ENCODE peak calls at places on chromosomes 5 and 9, in ten cellular contexts. N, S, G, M, R, D, U, P, I and W are unnamed samples.

GRCh38 chr9:34891386-34891785 is 66.7 kb upstream of the PHF24 start:
- DNase-seq in D (no peak), I (no peak), P (no peak), U (no peak), S (no peak), M (no peak), N (no peak), G (no peak), R (no peak), W (no peak)

GRCh38 chr5:139137703-139138102 is 60.5 kb downstream of the SIL1 start:
- DNase-seq in N (no peak), G (peak; percentile 64), M (peak; percentile 49), I (no peak), R (no peak), D (no peak), U (peak; percentile 12), P (peak; percentile 23), S (peak; percentile 39), W (no peak)

GRCh38 chr5:60801406-60802090 is 42.5 kb downstream of the ELOVL7 start:
- DNase-seq in M (no peak), S (no peak), P (no peak), G (no peak), N (no peak), U (no peak), I (no peak), D (no peak), R (no peak), W (peak; percentile 18)

GRCh38 chr5:32542216-32543059 is 42.9 kb upstream of the SUB1 start:
- DNase-seq in M (peak; percentile 67), D (no peak), P (no peak), N (no peak), I (no peak), G (no peak), S (no peak), R (no peak), U (no peak), W (no peak)

GRCh38 chr5:145922059-145922458 is 14.3 kb upstream of the SH3RF2 start:
- DNase-seq in D (no peak), P (no peak), N (no peak), S (no peak), I (no peak), M (no peak), G (no peak), U (no peak), R (no peak), W (no peak)

GRCh38 chr9:114278881-114279570 is 43.9 kb upstream of the ORM1 start:
- DNase-seq in U (no peak), P (peak; percentile 73), G (no peak), M (peak; percentile 74), I (peak; percentile 33), D (peak; percentile 16), N (peak; percentile 38), R (peak; percentile 41), S (no peak), W (peak; percentile 32)

GRCh38 chr5:135996611-135997010 is 32.2 kb upstream of the TGFBI start:
- DNase-seq in S (no peak), R (no peak), D (no peak), I (no peak), U (no peak), G (no peak), P (no peak), N (no peak), M (peak; percentile 87), W (no peak)

GRCh38 chr5:93357686-93358085 is 223.3 kb downstream of the NR2F1-AS1 start:
- DNase-seq in R (no peak), G (no peak), I (no peak), P (no peak), D (no peak), M (no peak), S (no peak), N (no peak), U (no peak), W (no peak)

GRCh38 chr9:128475867-128476266 is 20.1 kb downstream of the ODF2 start:
- DNase-seq in D (no peak), G (no peak), P (no peak), M (no peak), S (no peak), R (no peak), U (no peak), N (no peak), I (no peak), W (no peak)

GRCh38 chr5:98330871-98331270 is 442.6 kb upstream of the RGMB start:
- DNase-seq in D (no peak), I (no peak), G (no peak), P (no peak), M (no peak), U (no peak), N (no peak), S (no peak), R (no peak), W (no peak)

GRCh38 chr9:97807681-97808080 is 45.3 kb upstream of the FOXE1 start:
- DNase-seq in M (no peak), R (no peak), G (no peak), D (no peak), S (no peak), I (no peak), U (no peak), P (no peak), N (no peak), W (no peak)

GRCh38 chr5:156912869-156913268 is 50.2 kb downstream of the TIMD4 start:
- DNase-seq in U (no peak), N (no peak), R (no peak), P (no peak), G (no peak), S (no peak), D (no peak), I (no peak), M (no peak), W (no peak)

GRCh38 chr5:134041570-134042411 is 37.0 kb upstream of the VDAC1 start:
- DNase-seq in I (no peak), M (no peak), U (no peak), R (no peak), G (no peak), D (no peak), N (no peak), S (no peak), P (no peak), W (no peak)

GRCh38 chr5:149656576-149657182 is 73.4 kb upstream of the PPARGC1B start:
- DNase-seq in P (peak; percentile 50), R (no peak), N (no peak), S (peak; percentile 58), M (no peak), I (no peak), U (peak; percentile 85), D (peak; percentile 58), G (peak; percentile 91), W (peak; percentile 67)

GRCh38 chr5:178576591-178577351 is 13.4 kb downstream of the COL23A1 start:
- DNase-seq in U (no peak), S (no peak), P (no peak), I (peak; percentile 19), M (no peak), D (no peak), G (peak; percentile 68), N (no peak), R (no peak), W (no peak)

DNA sequence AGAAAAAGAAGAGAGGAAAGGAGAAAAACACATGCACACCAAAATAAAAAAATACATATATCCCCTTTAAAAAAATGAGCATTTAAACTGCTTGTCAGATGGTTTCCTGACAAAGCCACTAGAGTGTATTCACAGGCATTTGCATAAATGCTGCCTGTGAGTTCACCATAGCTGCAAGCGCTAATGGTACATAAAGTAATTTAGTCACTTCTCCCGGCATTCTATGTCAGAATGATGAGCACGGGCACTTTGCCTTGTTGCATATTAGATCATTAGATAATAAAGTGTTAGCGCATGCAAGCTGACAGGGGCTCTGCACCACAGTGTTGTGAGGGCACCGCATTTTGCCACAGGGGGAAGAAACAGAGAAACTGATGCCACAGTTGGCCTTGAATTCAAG is 280.6 kb downstream of the EBF1 start:
- DNase-seq in M (no peak), S (no peak), U (no peak), I (no peak), R (no peak), N (no peak), D (no peak), P (no peak), G (no peak), W (no peak)
- H3K4me1 ChIP-seq in M (peaks cover 4% of the 10 kb centered on the region), S (no peaks in the 10 kb centered on the region), U (no peaks in the 10 kb centered on the region), I (no peaks in the 10 kb centered on the region), R (no peaks in the 10 kb centered on the region), N (peaks cover 3% of the 10 kb centered on the region), D (peaks cover 10% of the 10 kb centered on the region), P (no peaks in the 10 kb centered on the region), G (peaks cover 6% of the 10 kb centered on the region), W (no peaks in the 10 kb centered on the region)

DNA sequence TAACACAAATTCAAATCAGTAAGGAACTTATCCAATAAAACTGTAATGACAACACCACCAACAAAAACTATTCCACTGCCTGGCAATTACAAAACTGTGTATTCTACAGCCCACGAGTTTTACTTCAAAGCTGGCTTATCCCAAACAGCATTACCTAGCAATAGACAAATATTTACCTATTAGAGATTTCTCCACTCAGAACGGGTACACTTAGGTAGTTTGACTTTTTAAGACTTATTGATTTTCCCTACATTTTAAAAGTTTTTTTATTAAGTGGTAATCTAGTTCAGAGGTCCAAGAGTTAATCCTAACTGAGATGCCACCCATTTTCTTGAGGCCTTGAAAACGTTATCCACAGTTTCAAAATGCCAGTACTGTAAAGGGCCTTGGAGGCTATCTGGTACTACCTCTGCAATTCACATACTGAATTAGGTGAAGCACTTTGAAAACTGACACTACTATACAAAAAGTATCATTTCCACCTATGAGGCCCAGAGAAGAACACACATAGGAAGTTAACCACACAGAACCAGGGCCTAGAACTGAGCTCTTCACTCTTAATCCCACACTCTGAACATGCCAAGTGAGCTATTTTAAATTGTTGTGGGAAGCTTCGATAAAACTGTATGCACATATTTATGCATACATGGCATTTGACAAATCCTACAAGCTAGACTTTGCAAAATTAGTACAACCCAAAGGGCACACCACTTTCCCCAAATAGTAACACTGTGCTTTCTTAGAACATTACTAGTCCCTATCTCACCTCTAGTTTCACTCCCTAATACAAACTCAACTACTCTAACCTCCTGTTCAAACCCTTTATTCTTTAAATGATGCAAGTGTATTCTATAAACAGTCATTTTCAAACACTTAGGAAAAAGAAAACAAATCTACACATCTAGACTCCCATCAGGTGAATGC is 2.1 kb downstream of the NADK2 start:
- DNase-seq in S (no peak), P (no peak), D (no peak), M (no peak), U (no peak), R (no peak), N (no peak), G (no peak), I (no peak), W (no peak)
- H3K4me1 ChIP-seq in S (peaks cover 20% of the 10 kb centered on the region), P (peaks cover 22% of the 10 kb centered on the region), D (peaks cover 62% of the 10 kb centered on the region), M (no peaks in the 10 kb centered on the region), U (peaks cover 49% of the 10 kb centered on the region), R (peaks cover 6% of the 10 kb centered on the region), N (peaks cover 57% of the 10 kb centered on the region), G (peaks cover 11% of the 10 kb centered on the region), I (peaks cover 4% of the 10 kb centered on the region), W (peaks cover 46% of the 10 kb centered on the region)

GRCh38 chr9:81559197-81559596 is 130.2 kb downstream of the TLE1 start:
- DNase-seq in G (no peak), M (no peak), U (no peak), I (no peak), S (no peak), R (no peak), P (no peak), N (no peak), D (no peak), W (no peak)
- H3K4me1 ChIP-seq in G (peaks cover 8% of the 10 kb centered on the region), M (peaks cover 29% of the 10 kb centered on the region), U (peaks cover 13% of the 10 kb centered on the region), I (peaks cover 6% of the 10 kb centered on the region), S (no peaks in the 10 kb centered on the region), R (no peaks in the 10 kb centered on the region), P (peaks cover 24% of the 10 kb centered on the region), N (peaks cover 17% of the 10 kb centered on the region), D (peaks cover 25% of the 10 kb centered on the region), W (no peaks in the 10 kb centered on the region)

DNA sequence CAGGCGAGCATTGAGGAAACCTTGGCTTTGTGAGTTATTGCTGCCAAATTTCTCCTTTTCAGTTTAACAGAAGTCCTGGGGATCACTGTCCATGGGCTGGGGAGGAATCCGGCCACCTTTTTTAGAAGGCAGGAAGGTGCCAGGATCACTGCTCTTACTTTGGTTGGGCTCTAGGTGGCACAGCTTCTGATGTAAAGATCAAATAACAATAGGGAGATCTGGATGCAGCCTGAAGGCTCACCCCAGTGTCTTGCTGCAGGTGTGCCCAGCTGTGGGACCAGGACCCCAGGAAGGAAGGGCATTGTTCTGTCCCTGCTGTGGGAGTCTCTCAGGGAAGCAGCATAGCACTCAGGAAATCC is 69.5 kb downstream of the DAB2IP start:
- DNase-seq in G (peak; percentile 56), I (no peak), U (no peak), N (no peak), R (no peak), S (no peak), P (no peak), D (no peak), M (no peak), W (no peak)
- H3K4me1 ChIP-seq in G (peaks cover 37% of the 10 kb centered on the region), I (peaks cover 63% of the 10 kb centered on the region), U (peaks cover 74% of the 10 kb centered on the region), N (peaks cover 77% of the 10 kb centered on the region), R (peaks cover 14% of the 10 kb centered on the region), S (no peaks in the 10 kb centered on the region), P (peaks cover 21% of the 10 kb centered on the region), D (peaks cover 99% of the 10 kb centered on the region), M (peaks cover 28% of the 10 kb centered on the region), W (no peaks in the 10 kb centered on the region)